ENCODE peak calls at places on chromosomes 2 and 18, in four cellular contexts. One of them, this sample, is unnamed.

GRCh38 chr18:8460748-8461147 is 148.5 kb upstream of the RAB12 start:
- DNase-seq in breast epithelium: no peak
- DNase-seq in B cell: no peak
- DNase-seq in psoas muscle: no peak
- DNase-seq in this sample: no peak

GRCh38 chr2:45435316-45435715 is 175.8 kb downstream of the SRBD1 start:
- DNase-seq in breast epithelium: no peak
- DNase-seq in B cell: no peak
- DNase-seq in psoas muscle: no peak
- DNase-seq in this sample: peak; percentile 39

GRCh38 chr18:74360852-74361640 is 45.4 kb downstream of the C18orf63 start:
- DNase-seq in breast epithelium: no peak
- DNase-seq in B cell: no peak
- DNase-seq in psoas muscle: no peak
- DNase-seq in this sample: no peak

GRCh38 chr2:188580738-188581137 is 289.1 kb downstream of the GULP1 start:
- DNase-seq in breast epithelium: no peak
- DNase-seq in B cell: no peak
- DNase-seq in psoas muscle: no peak
- DNase-seq in this sample: no peak

GRCh38 chr2:50143822-50144575 is 887.9 kb downstream of the NRXN1 start:
- DNase-seq in breast epithelium: no peak
- DNase-seq in B cell: no peak
- DNase-seq in psoas muscle: no peak
- DNase-seq in this sample: peak; percentile 68

GRCh38 chr2:207450186-207450585 is 79.6 kb upstream of the CREB1 start:
- DNase-seq in breast epithelium: no peak
- DNase-seq in B cell: no peak
- DNase-seq in psoas muscle: no peak
- DNase-seq in this sample: no peak

GRCh38 chr2:232439758-232440135 is 16.2 kb upstream of the ALPI start:
- DNase-seq in breast epithelium: peak; percentile 15
- DNase-seq in B cell: no peak
- DNase-seq in psoas muscle: peak; percentile 35
- DNase-seq in this sample: no peak

GRCh38 chr2:70964596-70965386 is 13.6 kb upstream of the ANKRD53 start:
- DNase-seq in breast epithelium: peak; percentile 55
- DNase-seq in B cell: peak; percentile 75
- DNase-seq in psoas muscle: peak; percentile 81
- DNase-seq in this sample: peak; percentile 67

GRCh38 chr2:65228249-65228750 is 669 bp downstream of the ACTR2 start:
- DNase-seq in breast epithelium: no peak
- DNase-seq in B cell: peak; percentile 74
- DNase-seq in psoas muscle: no peak
- DNase-seq in this sample: no peak

GRCh38 chr2:118380915-118381653 is 292.8 kb downstream of the INSIG2 start:
- DNase-seq in breast epithelium: no peak
- DNase-seq in B cell: no peak
- DNase-seq in psoas muscle: no peak
- DNase-seq in this sample: no peak

GRCh38 chr2:42132066-42132965 is 36.8 kb upstream of the EML4 start:
- DNase-seq in breast epithelium: no peak
- DNase-seq in B cell: no peak
- DNase-seq in psoas muscle: no peak
- DNase-seq in this sample: peak; percentile 72

GRCh38 chr18:40365526-40365925 is 1589.5 kb upstream of the PIK3C3 start:
- DNase-seq in breast epithelium: no peak
- DNase-seq in B cell: no peak
- DNase-seq in psoas muscle: no peak
- DNase-seq in this sample: no peak

GRCh38 chr18:55863876-55864275 is 275.9 kb upstream of the TCF4 start:
- DNase-seq in breast epithelium: no peak
- DNase-seq in B cell: no peak
- DNase-seq in psoas muscle: no peak
- DNase-seq in this sample: peak; percentile 38

GRCh38 chr2:210586381-210586780 is 30.0 kb downstream of the CPS1 start:
- DNase-seq in breast epithelium: no peak
- DNase-seq in B cell: no peak
- DNase-seq in psoas muscle: no peak
- DNase-seq in this sample: peak; percentile 51

GRCh38 chr18:71678144-71678543 is 866.0 kb downstream of the CBLN2 start:
- DNase-seq in breast epithelium: no peak
- DNase-seq in B cell: no peak
- DNase-seq in psoas muscle: no peak
- DNase-seq in this sample: no peak

GRCh38 chr2:19033240-19033639 is 325.2 kb downstream of the OSR1 start:
- DNase-seq in breast epithelium: no peak
- DNase-seq in B cell: no peak
- DNase-seq in psoas muscle: no peak
- DNase-seq in this sample: no peak

GRCh38 chr2:205245652-205246051 is 436.6 kb upstream of the NRP2 start:
- DNase-seq in breast epithelium: no peak
- DNase-seq in B cell: no peak
- DNase-seq in psoas muscle: no peak
- DNase-seq in this sample: peak; percentile 56

GRCh38 chr2:105076121-105076520 is 38.3 kb downstream of the MRPS9 start:
- DNase-seq in breast epithelium: no peak
- DNase-seq in B cell: no peak
- DNase-seq in psoas muscle: no peak
- DNase-seq in this sample: no peak

DNA sequence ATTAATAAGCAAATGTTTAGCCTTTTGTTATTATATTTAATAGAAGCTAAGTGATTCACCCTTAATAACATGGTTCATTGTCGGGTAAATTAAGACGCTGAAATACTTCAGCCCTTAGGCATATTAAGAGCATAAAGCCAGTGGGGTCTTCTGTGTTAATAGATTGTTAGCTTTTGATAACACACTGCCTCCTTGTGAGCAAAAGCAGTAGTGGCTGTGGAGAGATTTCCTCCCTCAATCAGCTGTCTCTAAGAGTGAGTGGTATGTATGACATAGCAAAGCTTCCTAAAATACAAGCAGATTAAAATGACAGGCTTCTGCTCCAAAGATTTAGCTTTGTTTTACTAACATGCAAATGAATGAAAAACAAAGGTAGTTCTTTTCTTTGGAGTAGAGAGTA is 143.7 kb upstream of the SYT4 start:
- DNase-seq in breast epithelium: no peak
- DNase-seq in B cell: no peak
- DNase-seq in psoas muscle: no peak
- DNase-seq in this sample: no peak
- TF ChIP-seq CTCF in breast epithelium: no peak
- TF ChIP-seq CTCF in B cell: no peak
- TF ChIP-seq CTCF in psoas muscle: no peak
- TF ChIP-seq CTCF in this sample: peak; percentile 13

GRCh38 chr2:217969588-217969987 is 33.2 kb downstream of the TNS1 start:
- DNase-seq in breast epithelium: no peak
- DNase-seq in B cell: no peak
- DNase-seq in psoas muscle: no peak
- DNase-seq in this sample: no peak

GRCh38 chr2:217964255-217964654 is 38.5 kb downstream of the TNS1 start:
- DNase-seq in breast epithelium: peak; percentile 17
- DNase-seq in B cell: no peak
- DNase-seq in psoas muscle: no peak
- DNase-seq in this sample: peak; percentile 33

GRCh38 chr2:217966399-217967068 is 36.3 kb downstream of the TNS1 start:
- DNase-seq in breast epithelium: peak; percentile 9
- DNase-seq in B cell: no peak
- DNase-seq in psoas muscle: no peak
- DNase-seq in this sample: peak; percentile 53

GRCh38 chr2:217960351-217960750 is 42.4 kb downstream of the TNS1 start:
- DNase-seq in breast epithelium: peak; percentile 34
- DNase-seq in B cell: no peak
- DNase-seq in psoas muscle: no peak
- DNase-seq in this sample: no peak

GRCh38 chr2:217964658-217965161 is 38.1 kb downstream of the TNS1 start:
- DNase-seq in breast epithelium: peak; percentile 34
- DNase-seq in B cell: no peak
- DNase-seq in psoas muscle: no peak
- DNase-seq in this sample: no peak
- TF ChIP-seq CTCF in breast epithelium: peak; percentile 16
- TF ChIP-seq CTCF in B cell: no peak
- TF ChIP-seq CTCF in psoas muscle: no peak
- TF ChIP-seq CTCF in this sample: no peak

GRCh38 chr2:240893363-240893828 is 2.6 kb downstream of the MAB21L4 start:
- DNase-seq in breast epithelium: no peak
- DNase-seq in B cell: no peak
- DNase-seq in psoas muscle: no peak
- DNase-seq in this sample: no peak
- TF ChIP-seq CTCF in breast epithelium: peak; percentile 25
- TF ChIP-seq CTCF in B cell: no peak
- TF ChIP-seq CTCF in psoas muscle: no peak
- TF ChIP-seq CTCF in this sample: no peak

GRCh38 chr18:63795611-63796010 is 20.4 kb downstream of the SERPINB7 start:
- DNase-seq in breast epithelium: no peak
- DNase-seq in B cell: no peak
- DNase-seq in psoas muscle: no peak
- DNase-seq in this sample: peak; percentile 7

DNA sequence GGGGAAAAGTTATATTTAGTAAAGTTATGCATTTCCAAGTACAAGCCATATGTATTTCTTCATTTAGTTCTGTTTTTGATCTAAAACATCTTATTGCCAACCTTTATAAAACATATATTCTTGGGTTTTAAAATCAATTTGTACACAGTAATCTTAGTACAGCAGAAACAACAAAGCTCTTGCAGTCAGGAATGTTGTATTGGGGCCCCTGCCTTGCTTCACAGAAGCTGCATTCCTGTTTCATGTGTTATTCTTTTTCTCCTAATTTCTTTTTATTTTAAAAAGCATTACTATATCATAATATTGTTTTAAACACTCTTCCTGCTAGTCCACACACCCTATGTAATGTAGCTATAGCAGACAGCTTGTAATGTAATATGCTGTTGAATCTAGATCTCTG is 23.9 kb downstream of the SERPINB7 start:
- DNase-seq in breast epithelium: no peak
- DNase-seq in B cell: no peak
- DNase-seq in psoas muscle: no peak
- DNase-seq in this sample: no peak
- TF ChIP-seq CTCF in breast epithelium: no peak
- TF ChIP-seq CTCF in B cell: no peak
- TF ChIP-seq CTCF in psoas muscle: no peak
- TF ChIP-seq CTCF in this sample: no peak

GRCh38 chr2:174971868-174972781 is 33.1 kb downstream of the CHN1 start:
- DNase-seq in breast epithelium: no peak
- DNase-seq in B cell: no peak
- DNase-seq in psoas muscle: no peak
- DNase-seq in this sample: peak; percentile 83

GRCh38 chr2:174974131-174974530 is 31.1 kb downstream of the CHN1 start:
- DNase-seq in breast epithelium: no peak
- DNase-seq in B cell: no peak
- DNase-seq in psoas muscle: no peak
- DNase-seq in this sample: no peak

GRCh38 chr2:174970092-174970491 is 35.1 kb downstream of the CHN1 start:
- DNase-seq in breast epithelium: no peak
- DNase-seq in B cell: no peak
- DNase-seq in psoas muscle: no peak
- DNase-seq in this sample: no peak

GRCh38 chr2:174969091-174969734 is 36.0 kb downstream of the CHN1 start:
- DNase-seq in breast epithelium: no peak
- DNase-seq in B cell: no peak
- DNase-seq in psoas muscle: no peak
- DNase-seq in this sample: no peak

GRCh38 chr2:174972924-174973323 is 32.3 kb downstream of the CHN1 start:
- DNase-seq in breast epithelium: no peak
- DNase-seq in B cell: no peak
- DNase-seq in psoas muscle: no peak
- DNase-seq in this sample: peak; percentile 57
- TF ChIP-seq CTCF in breast epithelium: no peak
- TF ChIP-seq CTCF in B cell: no peak
- TF ChIP-seq CTCF in psoas muscle: no peak
- TF ChIP-seq CTCF in this sample: no peak

GRCh38 chr18:45254683-45255082 is 360.6 kb upstream of the SLC14A2 start:
- DNase-seq in breast epithelium: no peak
- DNase-seq in B cell: no peak
- DNase-seq in psoas muscle: peak; percentile 87
- DNase-seq in this sample: no peak
- TF ChIP-seq CTCF in breast epithelium: no peak
- TF ChIP-seq CTCF in B cell: no peak
- TF ChIP-seq CTCF in psoas muscle: no peak
- TF ChIP-seq CTCF in this sample: no peak

DNA sequence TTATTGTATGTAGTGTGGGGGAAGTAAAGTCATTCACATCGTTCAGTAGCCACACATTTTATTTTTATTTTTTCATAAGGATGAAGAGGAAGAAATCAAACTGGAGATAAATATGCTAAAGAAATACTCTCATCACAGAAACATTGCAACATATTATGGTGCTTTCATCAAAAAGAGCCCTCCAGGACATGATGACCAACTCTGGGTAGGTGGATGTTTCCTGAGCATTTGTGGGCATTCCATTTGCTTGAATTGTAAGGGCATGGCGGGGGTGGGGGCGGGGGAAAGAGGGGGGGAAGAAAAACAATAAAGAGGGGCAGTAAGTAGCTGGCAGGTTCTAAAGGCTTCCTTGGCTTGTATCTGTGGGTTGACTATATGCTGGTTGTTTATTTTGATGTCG is 126.3 kb downstream of the MAP4K4 start:
- DNase-seq in breast epithelium: no peak
- DNase-seq in B cell: no peak
- DNase-seq in psoas muscle: no peak
- DNase-seq in this sample: peak; percentile 50
- TF ChIP-seq CTCF in breast epithelium: no peak
- TF ChIP-seq CTCF in B cell: no peak
- TF ChIP-seq CTCF in psoas muscle: no peak
- TF ChIP-seq CTCF in this sample: no peak